ENCODE peak calls at places on chromosome 14, in eight cellular contexts. Z is T-cell; O is NCI-H2171; A is CD4-positive, alpha-beta T cell; R is EL; C is gastrocnemius medialis; H is NB4; M is SW480. N is an unnamed sample.

GRCh38 chr14:77051101-77051500 is 22.6 kb upstream of the IRF2BPL start:
- DNase-seq in H (no peak), A (no peak), C (peak; percentile 65), O (no peak), M (no peak), Z (no peak), R (no peak), N (no peak)

GRCh38 chr14:23052182-23052623 is 5.1 kb downstream of the CDH24 start:
- DNase-seq in R (no peak), C (no peak), H (no peak), O (no peak), Z (no peak), A (no peak), M (no peak), N (no peak)

GRCh38 chr14:53608369-53608768 is 348.3 kb downstream of the BMP4 start:
- DNase-seq in A (no peak), R (peak; percentile 29), M (peak; percentile 85), C (no peak), Z (no peak), H (no peak), O (no peak), N (no peak)

GRCh38 chr14:52077261-52077984 is 8.6 kb upstream of the NID2 start:
- DNase-seq in O (no peak), Z (no peak), H (no peak), R (no peak), A (no peak), M (no peak), C (no peak), N (no peak)

GRCh38 chr14:94665121-94665520 is 52.9 kb downstream of the SERPINA3 start:
- DNase-seq in R (peak; percentile 77), Z (no peak), C (no peak), H (no peak), A (no peak), O (no peak), M (no peak), N (no peak)

GRCh38 chr14:64550539-64551333 is 975 bp downstream of the PPP1R36 start:
- DNase-seq in Z (no peak), R (no peak), H (no peak), C (no peak), A (no peak), M (no peak), O (peak; percentile 67), N (no peak)

GRCh38 chr14:85572845-85573244 is 42.9 kb downstream of the FLRT2 start:
- DNase-seq in C (no peak), Z (no peak), A (no peak), O (no peak), R (peak; percentile 85), M (no peak), H (no peak), N (no peak)

GRCh38 chr14:94081386-94081820 is 293 bp downstream of the IFI27L1 start:
- DNase-seq in H (no peak), R (no peak), Z (no peak), C (no peak), M (peak; percentile 41), A (no peak), O (no peak), N (peak; percentile 58)

GRCh38 chr14:76926521-76927251 is 100.5 kb downstream of the LRRC74A start:
- DNase-seq in Z (peak; percentile 57), M (no peak), R (no peak), O (peak; percentile 84), A (peak; percentile 44), C (no peak), H (peak; percentile 55), N (peak; percentile 62)

GRCh38 chr14:63852271-63852816 is 460 bp upstream of the SYNE2 start:
- DNase-seq in O (no peak), R (no peak), Z (no peak), H (no peak), A (no peak), C (no peak), M (peak; percentile 33), N (no peak)

GRCh38 chr14:24960816-24961215 is 89.1 kb downstream of the STXBP6 start:
- DNase-seq in C (no peak), M (no peak), R (peak; percentile 40), A (no peak), Z (no peak), O (no peak), H (no peak), N (no peak)

GRCh38 chr14:102893452-102893851 is 29.0 kb upstream of the AMN start:
- DNase-seq in A (no peak), O (no peak), M (no peak), H (peak; percentile 26), R (no peak), C (peak; percentile 29), Z (no peak), N (no peak)

GRCh38 chr14:49951946-49952345 is 59.1 kb downstream of the ARF6 start:
- DNase-seq in H (no peak), A (no peak), C (no peak), R (no peak), Z (no peak), M (no peak), O (no peak), N (no peak)

GRCh38 chr14:34147461-34147860 is 196.6 kb upstream of the EGLN3 start:
- DNase-seq in C (no peak), H (no peak), Z (no peak), A (no peak), O (no peak), R (no peak), M (no peak), N (no peak)

GRCh38 chr14:61404637-61405036 is 83.3 kb downstream of the PRKCH start:
- DNase-seq in H (no peak), Z (no peak), R (no peak), O (no peak), C (no peak), M (no peak), A (no peak), N (no peak)

GRCh38 chr14:61217516-61217915 is 63.6 kb downstream of the TMEM30B start:
- DNase-seq in O (no peak), H (no peak), C (no peak), R (no peak), A (no peak), M (no peak), Z (no peak), N (no peak)

GRCh38 chr14:55336161-55336560 is 64.9 kb downstream of the FBXO34 start:
- DNase-seq in O (no peak), A (peak; percentile 21), M (no peak), R (peak; percentile 56), H (no peak), C (no peak), Z (peak; percentile 13), N (no peak)

GRCh38 chr14:46582826-46583225 is 68.8 kb downstream of the RPL10L start:
- DNase-seq in H (no peak), R (no peak), Z (no peak), O (no peak), M (no peak), C (no peak), A (no peak), N (no peak)

GRCh38 chr14:75561013-75561432 is 17.4 kb upstream of the FLVCR2 start:
- DNase-seq in A (peak; percentile 28), M (peak; percentile 87), O (peak; percentile 68), Z (no peak), H (peak; percentile 51), C (peak; percentile 83), R (peak; percentile 70), N (peak; percentile 68)

GRCh38 chr14:103522649-103523582 is at the start of gene CKB:
- DNase-seq in M (peak; percentile 61), Z (no peak), H (no peak), C (no peak), R (peak; percentile 66), A (no peak), O (peak; percentile 87), N (peak; percentile 41)

GRCh38 chr14:74941676-74942097 is 13.7 kb downstream of the PGF start:
- DNase-seq in C (no peak), H (peak; percentile 84), Z (peak; percentile 24), R (peak; percentile 78), A (peak; percentile 26), M (peak; percentile 22), O (no peak), N (peak; percentile 53)

GRCh38 chr14:106378191-106378590 is 851.8 kb downstream of the TMEM121 start:
- DNase-seq in O (no peak), R (no peak), Z (peak; percentile 21), M (no peak), A (no peak), C (no peak), H (peak; percentile 33), N (no peak)

GRCh38 chr14:106883218-106883692 is 1356.9 kb downstream of the TMEM121 start:
- DNase-seq in C (no peak), R (peak; percentile 1), H (peak; percentile 55), A (no peak), Z (peak; percentile 33), O (no peak), M (no peak), N (peak; percentile 23)